ENCODE peak calls at places on chromosomes 3 and 15, in ten cellular contexts. B is activated T-cell treated with anti-CD3 and anti-CD28 coated beads, Interleukin-2, amount 50 U/mL, for 72 hours; G is activated CD8-positive, alpha-beta T cell treated with anti-CD3 and anti-CD28 coated beads for 36 hours; V is SW 1271; Y is omental fat pad; O is mesenchymal stem cell; T is stimulated activated CD4-positive, alpha-beta T cell treated with anti-CD3 and anti-CD28 coated beads, Interleukin-2, amount 100 ng/mL, for 24 hours; Z is SK-MEL-5; X is KBM-7; J is CD4-positive, alpha-beta memory T cell. U is an unnamed sample.

GRCh38 chr3:25652921-25653320 is 11.8 kb downstream of the TOP2B start:
- DNase-seq in Y (no peak), T (no peak), X (no peak), J (no peak), O (no peak), V (no peak), G (no peak), Z (no peak), B (no peak), U (no peak)

GRCh38 chr3:126514161-126514560 is 3.4 kb downstream of the UROC1 start:
- DNase-seq in T (no peak), Z (no peak), G (no peak), Y (no peak), O (no peak), X (no peak), B (no peak), V (no peak), J (no peak), U (peak)

GRCh38 chr3:182837855-182838454 is 44.7 kb downstream of the ATP11B start:
- DNase-seq in T (no peak), V (peak), X (peak), G (no peak), Z (peak), B (no peak), J (no peak), Y (no peak), O (peak), U (no peak)

GRCh38 chr3:58349792-58350626 is 17.3 kb downstream of the PXK start:
- DNase-seq in G (peak), V (no peak), X (peak), Y (no peak), T (no peak), O (no peak), J (no peak), Z (no peak), B (no peak), U (no peak)

GRCh38 chr3:139119331-139120025 is 74.8 kb upstream of the PRR23C start:
- DNase-seq in O (no peak), V (no peak), B (no peak), Z (no peak), G (no peak), T (no peak), J (no peak), X (no peak), Y (no peak), U (no peak)

GRCh38 chr15:56464893-56465520 is at the start of gene MNS1:
- DNase-seq in J (peak), T (peak), V (peak), O (peak), X (peak), B (peak), G (peak), Z (peak), Y (peak), U (peak)

GRCh38 chr3:51024765-51025681 is 350.3 kb downstream of the DOCK3 start:
- DNase-seq in V (no peak), O (no peak), Y (no peak), J (peak), B (peak), X (peak), G (peak), T (peak), Z (no peak), U (no peak)

GRCh38 chr3:187983484-187984124 is 170.4 kb upstream of the LPP start:
- DNase-seq in V (no peak), J (no peak), Z (no peak), Y (no peak), X (no peak), B (no peak), G (no peak), T (no peak), O (no peak), U (no peak)

GRCh38 chr3:127753898-127754410 is 68.4 kb downstream of the MGLL start:
- DNase-seq in J (no peak), X (no peak), V (no peak), B (peak), Z (no peak), T (no peak), O (no peak), Y (no peak), G (peak), U (peak)

GRCh38 chr15:69118089-69118488 is 42.3 kb upstream of the GLCE start:
- DNase-seq in V (no peak), G (no peak), Y (no peak), O (no peak), J (no peak), T (no peak), X (no peak), Z (no peak), B (no peak), U (no peak)

GRCh38 chr3:181952221-181952620 is 240.5 kb downstream of the SOX2 start:
- DNase-seq in X (no peak), B (no peak), V (no peak), G (no peak), Z (no peak), J (no peak), Y (no peak), T (no peak), O (no peak), U (no peak)

GRCh38 chr15:64010719-64011118 is 35.6 kb downstream of the DAPK2 start:
- DNase-seq in B (peak), G (peak), Z (no peak), J (peak), V (no peak), Y (no peak), X (peak), O (peak), T (peak), U (no peak)

GRCh38 chr3:16452265-16452664 is 61.2 kb downstream of the RFTN1 start:
- DNase-seq in O (no peak), Y (no peak), X (no peak), T (no peak), G (no peak), Z (no peak), B (no peak), J (no peak), V (no peak), U (no peak)

GRCh38 chr3:123258811-123259420 is 57.2 kb downstream of the SEC22A start:
- DNase-seq in X (peak), G (no peak), O (peak), B (no peak), Y (no peak), V (peak), T (no peak), Z (peak), J (no peak), U (no peak)

GRCh38 chr15:74781673-74782595 is at the start of gene CSK:
- DNase-seq in T (peak), O (peak), G (peak), B (peak), V (no peak), X (peak), J (peak), Z (peak), Y (no peak), U (peak)

GRCh38 chr15:40859206-40859851 is 14.7 kb downstream of the RHOV start:
- DNase-seq in V (peak), Z (peak), O (peak), G (peak), X (peak), Y (peak), J (peak), T (peak), B (peak), U (peak)

GRCh38 chr15:68610825-68611224 is 32.0 kb downstream of the CORO2B start:
- DNase-seq in B (no peak), G (no peak), J (no peak), X (no peak), O (peak), V (no peak), T (no peak), Y (no peak), Z (no peak), U (no peak)

GRCh38 chr3:70021267-70021666 is 21.7 kb downstream of the SAMMSON start:
- DNase-seq in T (no peak), O (no peak), Y (no peak), J (no peak), G (no peak), V (no peak), B (no peak), X (no peak), Z (no peak), U (no peak)

GRCh38 chr15:101620645-101621044 is 31.5 kb downstream of the TM2D3 start:
- DNase-seq in Y (no peak), Z (no peak), X (no peak), V (no peak), T (no peak), G (no peak), B (no peak), O (no peak), J (no peak), U (no peak)

GRCh38 chr3:135896613-135897012 is 68.9 kb upstream of the PPP2R3A start:
- DNase-seq in O (no peak), T (no peak), G (no peak), V (peak), B (no peak), Z (peak), J (no peak), Y (no peak), X (no peak), U (no peak)

GRCh38 chr15:25175789-25176615 is 221.2 kb downstream of the SNRPN start:
- DNase-seq in O (no peak), Y (peak), Z (no peak), G (no peak), T (peak), V (no peak), X (no peak), B (no peak), J (no peak), U (peak)

GRCh38 chr3:4466783-4467521 is at the start of gene SUMF1:
- DNase-seq in X (peak), T (peak), J (peak), Y (peak), G (peak), B (peak), Z (peak), O (peak), V (peak), U (peak)

GRCh38 chr3:100982710-100983109 is 10.5 kb downstream of the ABI3BP start:
- DNase-seq in G (no peak), Z (no peak), J (no peak), Y (no peak), X (no peak), T (no peak), V (no peak), B (no peak), O (no peak), U (peak)

GRCh38 chr3:142819214-142819613 is 69.7 kb downstream of the PCOLCE2 start:
- DNase-seq in Y (no peak), X (no peak), V (no peak), Z (no peak), B (no peak), O (no peak), T (no peak), G (no peak), J (no peak), U (no peak)

GRCh38 chr3:66527253-66527652 is 26.4 kb upstream of the LRIG1 start:
- DNase-seq in X (peak), G (no peak), T (no peak), Z (no peak), B (no peak), J (no peak), O (no peak), V (no peak), Y (no peak), U (no peak)

GRCh38 chr15:66819084-66819483 is 117.0 kb downstream of the SMAD6 start:
- DNase-seq in B (no peak), Y (no peak), V (no peak), G (no peak), Z (no peak), T (no peak), X (no peak), J (no peak), O (no peak), U (no peak)

GRCh38 chr3:123448503-123449091 is at the start of gene ADCY5:
- DNase-seq in Z (no peak), B (peak), G (no peak), V (no peak), J (no peak), X (no peak), T (no peak), Y (no peak), O (peak), U (peak)

GRCh38 chr3:40580494-40581091 is 55.8 kb downstream of the ZNF621 start:
- DNase-seq in T (peak), Y (peak), O (peak), V (peak), B (peak), G (peak), J (peak), X (peak), Z (peak), U (peak)

U was measured in aorta.